ENCODE peak calls at places on chromosomes 5 and 9, in nine cellular contexts. F is kidney, X is fibroblast of pulmonary artery, W is nephron progenitor cell, Y is prostate gland, P is OCI-LY7, D is chondrocyte, N is bronchial epithelial cell, T is neural crest cell. A is an unnamed sample.

GRCh38 chr9:101417389-101417788 is 18.2 kb downstream of the ALDOB start:
- DNase-seq in F (no peak), X (no peak), W (no peak), Y (no peak), P (no peak), D (no peak), N (no peak), T (no peak), A (no peak)

GRCh38 chr9:26176628-26177027 is 498.4 kb upstream of the TUSC1 start:
- DNase-seq in F (no peak), X (no peak), W (no peak), Y (no peak), P (no peak), D (no peak), N (no peak), T (no peak), A (no peak)

GRCh38 chr5:172821340-172821985 is 12.6 kb upstream of the ERGIC1 start:
- DNase-seq in F (no peak), X (no peak), W (no peak), Y (no peak), P (no peak), D (no peak), N (peak), T (no peak), A (no peak)

GRCh38 chr9:134204041-134204440 is 39.7 kb upstream of the RNU6ATAC start:
- DNase-seq in F (peak), X (no peak), W (no peak), Y (no peak), P (no peak), D (peak), N (no peak), T (no peak), A (no peak)

GRCh38 chr9:2469681-2470141 is 151.9 kb upstream of the VLDLR start:
- DNase-seq in F (no peak), X (peak), W (peak), Y (no peak), P (peak), D (no peak), N (no peak), T (peak), A (no peak)

GRCh38 chr9:127520941-127521918 is 69.9 kb downstream of the LRSAM1 start:
- DNase-seq in F (peak), X (peak), W (peak), Y (no peak), P (no peak), D (no peak), N (no peak), T (no peak), A (no peak)

GRCh38 chr5:115160975-115161475 is 8.7 kb downstream of the TRIM36 start:
- DNase-seq in F (no peak), X (no peak), W (no peak), Y (no peak), P (no peak), D (no peak), N (no peak), T (no peak), A (no peak)

GRCh38 chr5:160938532-160938931 is 86.5 kb upstream of the ATP10B start:
- DNase-seq in F (peak), X (no peak), W (no peak), Y (no peak), P (no peak), D (no peak), N (peak), T (no peak), A (no peak)

GRCh38 chr5:110852053-110852452 is 113.2 kb downstream of the SLC25A46 start:
- DNase-seq in F (no peak), X (peak), W (no peak), Y (no peak), P (peak), D (no peak), N (peak), T (no peak), A (no peak)

GRCh38 chr5:90421136-90421535 is 11.6 kb upstream of the CETN3 start:
- DNase-seq in F (no peak), X (peak), W (peak), Y (no peak), P (peak), D (no peak), N (peak), T (no peak), A (no peak)

GRCh38 chr9:98929096-98929495 is 14.6 kb upstream of the COL15A1 start:
- DNase-seq in F (no peak), X (no peak), W (no peak), Y (no peak), P (no peak), D (no peak), N (no peak), T (no peak), A (no peak)

GRCh38 chr5:96509721-96510383 is 76.8 kb upstream of the PCSK1 start:
- DNase-seq in F (no peak), X (peak), W (no peak), Y (no peak), P (no peak), D (no peak), N (peak), T (no peak), A (no peak)

DNA sequence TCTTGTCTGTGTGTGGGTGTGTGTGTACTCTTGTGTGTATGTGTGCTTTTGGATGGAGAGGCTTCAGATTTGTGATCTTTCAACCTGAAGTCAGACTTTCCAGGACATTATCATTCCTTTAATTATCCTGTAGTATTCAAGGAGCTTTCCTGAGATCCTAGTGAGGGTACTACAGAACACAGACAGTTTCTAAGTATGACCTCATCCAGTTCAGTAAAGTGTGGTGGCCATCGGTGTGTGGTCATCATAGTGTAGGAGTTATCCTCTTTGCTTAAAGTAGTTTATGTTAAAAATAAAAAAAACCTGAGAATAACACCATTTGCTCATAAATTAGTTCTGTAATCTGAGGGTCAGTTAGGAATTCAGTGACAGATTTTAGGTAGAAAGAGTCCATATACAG is 478.0 kb upstream of the ACTBL2 start:
- DNase-seq in F (no peak), X (no peak), W (no peak), Y (no peak), P (no peak), D (no peak), N (no peak), T (no peak), A (no peak)
- TF ChIP-seq CTCF in F (no peak), X (no peak), W (no peak), Y (no peak), P (no peak), D (no peak), N (no peak), T (no peak), A (no peak)

GRCh38 chr5:14086261-14086660 is 56.9 kb upstream of the TRIO start:
- DNase-seq in F (no peak), X (peak), W (no peak), Y (no peak), P (no peak), D (no peak), N (peak), T (no peak), A (no peak)

GRCh38 chr5:14090755-14091154 is 52.4 kb upstream of the TRIO start:
- DNase-seq in F (no peak), X (no peak), W (no peak), Y (no peak), P (no peak), D (no peak), N (no peak), T (no peak), A (no peak)

GRCh38 chr5:14089198-14089597 is 53.9 kb upstream of the TRIO start:
- DNase-seq in F (no peak), X (no peak), W (no peak), Y (no peak), P (no peak), D (no peak), N (no peak), T (no peak), A (no peak)

DNA sequence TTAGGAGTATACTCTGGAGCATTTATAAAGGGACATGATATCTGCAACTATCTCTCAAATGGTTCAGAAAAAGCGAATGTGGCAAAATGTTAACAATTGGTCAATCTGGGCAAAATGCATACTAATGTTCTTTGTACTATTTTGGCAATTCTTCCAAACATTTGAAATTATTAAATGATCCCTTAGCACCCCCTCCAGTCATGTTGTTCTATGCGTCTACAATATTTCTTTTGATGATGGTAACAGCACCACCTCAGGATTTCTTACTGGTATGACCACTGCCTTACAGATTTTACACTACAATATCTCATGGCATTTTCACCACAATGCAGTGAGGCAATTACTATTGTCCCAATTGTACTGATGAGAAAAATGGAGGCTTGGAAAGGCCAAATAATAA is 52.9 kb upstream of the TRIO start:
- DNase-seq in F (no peak), X (no peak), W (no peak), Y (no peak), P (no peak), D (no peak), N (no peak), T (no peak), A (no peak)
- TF ChIP-seq CTCF in F (no peak), X (no peak), W (no peak), Y (no peak), P (no peak), D (peak), N (no peak), T (no peak), A (no peak)

GRCh38 chr9:34810187-34810524 is 100.2 kb upstream of the CCL21 start:
- DNase-seq in F (peak), X (no peak), W (no peak), Y (no peak), P (no peak), D (no peak), N (no peak), T (no peak), A (no peak)

DNA sequence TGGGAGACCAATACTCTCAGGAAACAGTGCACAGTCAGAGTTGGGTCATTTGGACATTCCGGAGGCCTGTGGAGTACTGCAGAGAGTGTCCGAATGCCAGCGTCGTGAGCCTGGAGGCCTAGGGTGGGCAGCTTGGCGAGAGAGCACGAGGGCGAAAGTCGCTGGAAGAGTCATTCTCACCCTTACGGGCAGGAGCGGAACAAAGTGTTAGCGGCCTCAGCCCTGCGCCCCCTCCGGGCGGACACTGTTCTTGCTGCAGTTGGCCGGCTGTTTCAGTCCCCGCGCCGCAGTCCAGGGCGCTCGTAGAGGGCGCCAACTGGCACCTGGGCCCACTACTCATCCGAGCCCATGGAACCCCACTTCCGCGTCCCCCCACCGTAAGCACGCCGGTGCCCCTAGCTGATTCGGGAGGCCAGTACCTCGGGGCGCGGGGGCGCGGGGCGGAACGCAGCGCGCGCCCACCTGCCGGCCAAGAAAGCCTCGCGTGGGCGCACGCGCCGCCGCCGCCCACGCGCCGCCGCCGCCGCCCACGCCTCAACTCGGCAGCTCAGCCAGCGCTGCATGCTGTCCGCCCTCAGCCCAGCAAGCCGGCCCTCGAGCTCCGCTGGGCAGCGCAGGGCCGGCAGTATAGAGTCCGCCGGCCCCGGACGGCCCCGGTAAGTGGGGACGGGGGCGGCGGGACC is 99.7 kb upstream of the CCL21 start:
- DNase-seq in F (peak), X (peak), W (peak), Y (peak), P (no peak), D (no peak), N (peak), T (peak), A (peak)
- TF ChIP-seq CTCF in F (peak), X (peak), W (peak), Y (no peak), P (no peak), D (peak), N (peak), T (peak), A (no peak)

DNA sequence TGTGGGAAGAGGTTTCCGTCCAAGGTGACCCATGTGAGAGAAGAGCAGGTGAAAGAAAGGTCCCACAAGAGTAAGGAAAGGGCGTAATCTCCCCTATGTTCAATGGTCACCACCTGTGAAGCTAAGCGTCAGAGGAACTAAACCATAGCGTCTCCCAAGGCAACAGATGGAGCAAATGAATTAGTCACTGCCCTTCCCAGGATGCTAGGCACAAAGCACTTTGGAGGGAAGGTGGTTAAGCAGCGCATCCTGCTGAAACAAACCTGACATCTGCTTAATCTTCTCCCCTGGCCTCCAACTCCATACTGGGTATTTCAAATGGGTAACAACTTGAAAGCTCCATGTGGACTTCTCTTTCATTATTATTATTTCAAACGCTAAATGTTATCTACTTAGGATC is 227.4 kb downstream of the MLLT3 start:
- DNase-seq in F (no peak), X (no peak), W (no peak), Y (no peak), P (no peak), D (no peak), N (no peak), T (no peak), A (no peak)
- TF ChIP-seq CTCF in F (no peak), X (no peak), W (no peak), Y (no peak), P (no peak), D (no peak), N (no peak), T (no peak), A (no peak)

A was measured in GM13977.